ENCODE peak calls at places on chromosomes 16 and 17, in four cellular contexts. M is cardiac fibroblast, P is fibroblast of the aortic adventitia, R is MCF 10A. J is an unnamed sample.

GRCh38 chr17:48574523-48575065 is 3.6 kb downstream of the HOXB4 start:
- DNase-seq in R (no peak), M (no peak), P (no peak), J (no peak)

GRCh38 chr17:6641374-6641818 is 536 bp downstream of the TXNDC17 start:
- DNase-seq in P (peak; percentile 30), M (no peak), R (peak; percentile 33), J (peak; percentile 38)

GRCh38 chr17:79090503-79091372 is 16.1 kb downstream of the ENGASE start:
- DNase-seq in P (peak; percentile 2), M (peak; percentile 13), R (no peak), J (peak; percentile 16)

GRCh38 chr17:75504347-75505151 is 10.8 kb downstream of the CASKIN2 start:
- DNase-seq in R (peak; percentile 55), P (no peak), M (no peak), J (no peak)

GRCh38 chr16:85639529-85640253 is 26.6 kb downstream of the GSE1 start:
- DNase-seq in R (no peak), P (no peak), M (no peak), J (no peak)

GRCh38 chr16:71431991-71432390 is 9.9 kb downstream of the TLE7 start:
- DNase-seq in M (no peak), R (no peak), P (no peak), J (no peak)

GRCh38 chr17:76260220-76260619 is 4.9 kb upstream of the UBALD2 start:
- DNase-seq in P (no peak), R (no peak), M (no peak), J (no peak)

GRCh38 chr17:65139045-65139764 is 2.0 kb downstream of the RGS9 start:
- DNase-seq in R (no peak), P (no peak), M (no peak), J (no peak)

GRCh38 chr17:15123593-15124590 is 141.2 kb downstream of the PMP22 start:
- DNase-seq in M (no peak), R (no peak), P (peak; percentile 54), J (peak; percentile 93)

GRCh38 chr17:28917029-28917428 is 14.2 kb upstream of the DHRS13 start:
- DNase-seq in R (no peak), M (no peak), P (no peak), J (no peak)

GRCh38 chr16:46848768-46849764 is 18.1 kb upstream of the C16orf87 start:
- DNase-seq in R (no peak), M (no peak), P (no peak), J (no peak)

GRCh38 chr16:80034948-80035700 is 434.6 kb upstream of the MAF start:
- DNase-seq in M (no peak), R (peak; percentile 18), P (no peak), J (no peak)

GRCh38 chr17:70405492-70406220 is 236.3 kb downstream of the KCNJ2 start:
- DNase-seq in M (peak; percentile 96), P (peak; percentile 87), R (peak; percentile 96), J (peak; percentile 96)

GRCh38 chr16:30122621-30123160 is 329 bp downstream of the MAPK3 start:
- DNase-seq in M (no peak), R (no peak), P (no peak), J (no peak)

GRCh38 chr17:19399750-19400450 is 11.1 kb upstream of the RNF112 start:
- DNase-seq in R (no peak), M (no peak), P (no peak), J (no peak)

GRCh38 chr17:19392303-19392702 is 5.3 kb upstream of the MFAP4 start:
- DNase-seq in M (no peak), R (no peak), P (no peak), J (no peak)

GRCh38 chr17:19401321-19402010 is 9.6 kb upstream of the RNF112 start:
- DNase-seq in P (no peak), R (no peak), M (no peak), J (no peak)

GRCh38 chr17:19398301-19399181 is 11.6 kb upstream of the MFAP4 start:
- DNase-seq in M (peak; percentile 74), R (peak; percentile 48), P (peak; percentile 49), J (peak; percentile 74)

GRCh38 chr17:19397556-19398041 is 10.6 kb upstream of the MFAP4 start:
- DNase-seq in P (no peak), R (no peak), M (no peak), J (no peak)
- TF ChIP-seq CTCF in P (no peak), R (no peak), M (no peak), J (no peak)

DNA sequence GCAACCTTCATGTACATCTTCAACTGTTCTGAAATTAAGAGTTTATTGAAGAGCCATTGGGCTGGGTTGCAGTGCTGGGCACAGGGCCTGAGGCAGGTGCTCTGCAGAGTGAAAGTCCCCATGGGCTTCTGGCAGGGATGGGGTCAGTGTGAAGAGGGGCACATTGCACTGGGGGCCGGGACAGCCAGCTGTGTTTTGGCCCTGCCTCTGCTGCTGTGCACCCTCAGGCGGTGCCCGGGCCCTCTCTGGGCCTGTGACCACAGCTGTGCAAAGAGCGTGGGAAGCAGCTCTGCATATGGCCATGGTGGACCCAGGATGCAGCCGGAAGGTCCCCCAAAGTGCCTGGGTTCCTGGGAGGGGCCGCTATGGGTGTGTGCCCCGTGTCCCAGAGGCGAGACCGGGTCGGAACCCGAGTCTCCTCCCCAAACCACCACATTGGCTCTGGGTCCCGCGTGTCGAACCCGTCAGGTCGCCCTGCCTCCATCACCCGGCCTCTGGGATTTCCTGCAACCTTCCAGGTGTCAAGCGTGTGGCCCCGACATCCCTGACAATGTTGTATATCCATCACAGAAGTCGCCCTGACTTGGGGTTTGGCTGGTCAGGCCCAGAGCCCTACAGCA is 38.2 kb upstream of the ZNF469 start:
- DNase-seq in R (no peak), M (no peak), P (no peak), J (no peak)
- TF ChIP-seq CTCF in R (no peak), M (no peak), P (no peak), J (no peak)

GRCh38 chr17:72077326-72077960 is 43.4 kb upstream of the SOX9 start:
- DNase-seq in P (no peak), M (no peak), R (peak; percentile 33), J (no peak)
- TF ChIP-seq CTCF in P (no peak), M (no peak), R (no peak), J (no peak)

GRCh38 chr17:39246274-39246673 is 20.5 kb upstream of the STAC2 start:
- DNase-seq in M (no peak), P (no peak), R (no peak), J (no peak)
- TF ChIP-seq CTCF in M (peak; percentile 8), P (peak; percentile 8), R (no peak), J (peak; percentile 18)

DNA sequence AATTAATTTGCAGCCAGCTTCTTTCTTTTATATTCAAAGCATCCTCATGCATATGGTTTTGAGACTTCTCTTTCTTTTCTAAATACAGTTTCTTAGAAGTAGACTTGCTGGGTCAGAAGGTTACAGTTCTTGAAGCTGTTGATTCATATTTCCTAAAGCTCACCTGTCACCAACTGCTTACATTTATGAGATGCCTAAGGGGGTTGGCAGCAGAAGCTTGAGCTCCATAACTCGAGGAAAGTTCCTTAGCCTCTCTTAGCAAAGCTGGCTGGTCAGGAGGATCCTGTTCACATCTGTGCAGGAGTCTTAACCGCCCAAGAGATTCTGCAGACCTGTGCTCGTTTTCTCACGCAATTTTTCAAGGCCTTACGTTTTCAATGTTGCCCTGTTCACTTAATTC is 218.8 kb downstream of the SNX29 start:
- DNase-seq in R (no peak), P (no peak), M (no peak), J (no peak)
- TF ChIP-seq CTCF in R (no peak), P (no peak), M (no peak), J (no peak)

GRCh38 chr16:86737083-86737482 is 158.7 kb downstream of the FOXL1 start:
- DNase-seq in R (no peak), P (no peak), M (no peak), J (no peak)

GRCh38 chr16:86739808-86740207 is 161.5 kb downstream of the FOXL1 start:
- DNase-seq in P (no peak), M (no peak), R (no peak), J (no peak)

GRCh38 chr16:86739178-86739577 is 160.8 kb downstream of the FOXL1 start:
- DNase-seq in R (no peak), P (no peak), M (no peak), J (no peak)

GRCh38 chr16:86740817-86741799 is 162.8 kb downstream of the FOXL1 start:
- DNase-seq in M (peak; percentile 96), R (peak; percentile 27), P (peak; percentile 76), J (peak; percentile 94)

DNA sequence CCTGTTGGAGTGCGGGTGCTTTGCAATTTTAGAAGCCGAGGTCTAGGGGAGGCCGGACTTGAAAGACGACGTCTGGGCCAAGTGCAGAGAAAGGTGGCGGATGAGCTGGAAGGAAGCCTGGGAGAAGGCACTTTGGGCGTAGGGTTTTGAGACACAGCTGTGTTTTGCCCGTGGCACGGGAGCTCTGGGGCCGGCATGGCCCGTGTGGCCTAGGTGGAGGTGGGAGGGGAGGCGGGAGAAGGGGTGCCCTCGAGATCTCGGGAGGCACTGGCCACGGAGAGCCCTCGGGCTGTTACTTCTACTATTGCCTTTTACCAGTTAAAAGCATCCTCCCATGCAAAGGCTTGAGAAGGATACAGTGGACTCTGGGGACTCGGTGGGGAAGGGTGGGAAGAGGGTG is 161.9 kb downstream of the FOXL1 start:
- DNase-seq in M (no peak), P (no peak), R (no peak), J (no peak)
- TF ChIP-seq CTCF in M (no peak), P (no peak), R (no peak), J (no peak)

GRCh38 chr16:67100569-67101300 is 9.0 kb upstream of the PHAF1 start:
- DNase-seq in P (peak; percentile 63), R (no peak), M (peak; percentile 51), J (peak; percentile 43)
- TF ChIP-seq CTCF in P (peak; percentile 24), R (peak; percentile 24), M (peak; percentile 20), J (peak; percentile 30)

DNA sequence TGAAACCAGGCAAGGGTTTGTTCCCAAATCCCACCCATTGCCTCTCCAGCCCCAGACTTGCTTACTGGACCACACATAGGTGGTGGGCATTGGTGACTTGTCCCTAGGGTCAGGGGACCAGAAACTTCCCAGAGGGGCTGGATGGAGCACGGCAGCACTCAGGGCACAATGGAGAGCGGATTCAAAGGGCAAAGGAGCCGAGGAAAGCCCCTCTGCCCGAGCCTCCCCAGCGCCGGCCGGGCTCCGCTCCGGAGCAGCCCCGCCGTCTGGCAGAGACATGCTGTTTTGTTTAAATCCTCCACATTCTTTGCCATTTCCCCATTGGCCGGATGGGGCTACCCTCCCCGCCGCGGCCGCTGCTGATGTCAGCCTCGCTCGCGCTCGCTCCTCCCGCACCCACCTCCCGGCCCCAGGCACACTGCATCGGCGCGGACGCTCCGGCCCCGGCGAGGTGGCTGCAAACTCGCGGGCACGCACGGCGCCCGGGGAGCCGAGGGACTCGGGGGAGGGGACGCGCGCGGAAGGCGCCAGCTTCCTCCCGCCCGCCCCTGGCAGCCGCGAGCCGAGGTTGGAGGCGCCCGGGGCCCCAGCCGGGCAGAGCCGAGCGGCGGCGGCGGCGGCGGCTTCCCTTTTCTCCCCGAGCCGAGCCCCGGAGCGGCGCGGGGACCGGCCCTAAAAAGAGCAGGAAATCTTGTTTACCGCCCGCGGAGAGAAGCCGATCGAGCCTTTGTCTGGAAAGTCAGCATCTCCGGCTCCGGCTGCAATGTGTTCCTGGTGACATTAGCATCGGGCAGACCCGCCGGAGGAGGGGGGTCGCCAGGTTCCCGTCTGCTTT is at the start of gene PITPNC1:
- DNase-seq in M (peak; percentile 88), R (peak; percentile 88), P (peak; percentile 86), J (peak; percentile 83)
- TF ChIP-seq CTCF in M (no peak), R (no peak), P (peak; percentile 8), J (no peak)

GRCh38 chr17:51435641-51436091 is 175.3 kb downstream of the UTP18 start:
- DNase-seq in P (peak; percentile 2), R (peak; percentile 69), M (peak; percentile 33), J (peak; percentile 8)
- TF ChIP-seq CTCF in P (no peak), R (peak; percentile 24), M (peak; percentile 25), J (no peak)

J was measured in fibroblast of mammary gland.